ENCODE peak calls at places on chromosomes 1 and 21, in eight cellular contexts. Q, U, V, M, P, N, E and L are unnamed samples.

GRCh38 chr1:2815551-2815950 is 14.1 kb upstream of the TTC34 start:
- DNase-seq in V (no peak), Q (no peak), E (no peak), N (no peak), U (no peak), P (no peak), M (no peak), L (no peak)

GRCh38 chr1:81681570-81681969 is 119.2 kb upstream of the ADGRL2 start:
- DNase-seq in P (peak), V (peak), E (no peak), U (no peak), N (no peak), Q (no peak), M (peak), L (no peak)

GRCh38 chr21:44513389-44514217 is 26.4 kb downstream of the KRTAP10-1 start:
- DNase-seq in N (no peak), E (no peak), Q (no peak), V (no peak), P (peak), M (no peak), U (no peak), L (no peak)

GRCh38 chr21:38267991-38268858 is 11.4 kb downstream of the KCNJ15 start:
- DNase-seq in U (no peak), E (no peak), V (no peak), N (no peak), P (no peak), Q (no peak), M (no peak), L (no peak)

GRCh38 chr21:38774152-38774551 is 31.6 kb upstream of the ETS2 start:
- DNase-seq in Q (no peak), U (no peak), E (no peak), N (no peak), P (no peak), V (peak), M (no peak), L (no peak)

GRCh38 chr1:46492871-46493270 is 3.2 kb downstream of the DMBX1 start:
- DNase-seq in E (no peak), V (no peak), P (no peak), U (no peak), M (no peak), N (no peak), Q (no peak), L (no peak)

GRCh38 chr21:27421654-27422053 is 454.8 kb upstream of the ADAMTS5 start:
- DNase-seq in V (peak), U (no peak), N (no peak), P (no peak), Q (no peak), E (no peak), M (no peak), L (no peak)

GRCh38 chr1:201259476-201260235 is 23.6 kb upstream of the PKP1 start:
- DNase-seq in U (no peak), P (peak), M (peak), V (no peak), Q (no peak), E (peak), N (no peak), L (peak)

GRCh38 chr1:90362163-90362562 is 354.9 kb downstream of the BARHL2 start:
- DNase-seq in U (no peak), N (no peak), Q (no peak), E (no peak), M (no peak), V (no peak), P (no peak), L (no peak)

GRCh38 chr21:37367758-37368535 is 1.4 kb downstream of the DYRK1A start:
- DNase-seq in E (peak), U (no peak), P (peak), Q (peak), V (peak), M (no peak), N (peak), L (peak)

GRCh38 chr1:159214149-159214760 is 9.6 kb downstream of the ACKR1 start:
- DNase-seq in Q (peak), M (peak), U (peak), N (no peak), E (peak), V (peak), P (peak), L (no peak)

GRCh38 chr21:44801468-44802395 is at the start of gene UBE2G2:
- DNase-seq in V (peak), Q (peak), E (peak), N (peak), U (peak), P (peak), M (no peak), L (peak)